ENCODE peak calls at places on chromosomes 7 and 10, in five cellular contexts. S, K, B, U and X are unnamed samples.

GRCh38 chr7:151131622-151132293 is 35.7 kb downstream of the GBX1 start:
- DNase-seq in B (no peak), S (no peak), K (no peak), U (no peak), X (no peak)

GRCh38 chr10:47255033-47255813 is 44.8 kb upstream of the GDF10 start:
- DNase-seq in S (peak; percentile 14), U (no peak), K (no peak), B (no peak), X (no peak)

GRCh38 chr7:33748793-33749192 is 156.5 kb upstream of the BMPER start:
- DNase-seq in U (no peak), K (no peak), S (no peak), B (no peak), X (no peak)

GRCh38 chr7:2210551-2211258 is 22.0 kb downstream of the MAD1L1 start:
- DNase-seq in U (no peak), K (no peak), S (no peak), B (no peak), X (no peak)

GRCh38 chr10:6064119-6064518 is 2.0 kb upstream of the IL2RA start:
- DNase-seq in B (no peak), K (no peak), U (no peak), S (no peak), X (no peak)

GRCh38 chr10:31347705-31348104 is 28.7 kb downstream of the ZEB1 start:
- DNase-seq in U (no peak), K (no peak), B (no peak), S (no peak), X (no peak)

GRCh38 chr10:130046591-130046990 is 64.0 kb downstream of the C10orf143 start:
- DNase-seq in B (no peak), S (no peak), U (no peak), K (no peak), X (no peak)

GRCh38 chr7:75054744-75055527 is 18.7 kb downstream of the RCC1L start:
- DNase-seq in S (no peak), U (peak; percentile 92), K (peak; percentile 95), B (no peak), X (no peak)

GRCh38 chr10:123007558-123008378 is 827 bp downstream of the IKZF5 start:
- DNase-seq in S (peak; percentile 32), K (peak; percentile 62), B (peak; percentile 18), U (peak; percentile 79), X (peak; percentile 79)

GRCh38 chr7:112199035-112199655 is 7.1 kb downstream of the DOCK4 start:
- DNase-seq in S (no peak), K (peak; percentile 54), U (no peak), B (no peak), X (no peak)

GRCh38 chr7:111835066-111835465 is 272.8 kb upstream of the IMMP2L start:
- DNase-seq in U (no peak), S (no peak), K (peak; percentile 89), B (no peak), X (peak; percentile 21)

GRCh38 chr7:64308019-64308275 is 5.8 kb upstream of the ZNF736 start:
- DNase-seq in U (no peak), S (no peak), K (no peak), B (no peak), X (no peak)

GRCh38 chr7:16015981-16016380 is 329.5 kb upstream of the MEOX2 start:
- DNase-seq in K (peak; percentile 28), U (no peak), S (no peak), B (no peak), X (no peak)

GRCh38 chr7:69403169-69403568 is 195.1 kb upstream of the AUTS2 start:
- DNase-seq in K (no peak), B (no peak), S (peak; percentile 33), U (no peak), X (peak; percentile 76)

GRCh38 chr7:85928500-85928899 is 715.2 kb upstream of the GRM3 start:
- DNase-seq in U (no peak), S (no peak), K (no peak), B (no peak), X (peak; percentile 8)

GRCh38 chr7:77811895-77812685 is 13.5 kb downstream of the PHTF2 start:
- DNase-seq in U (peak; percentile 86), B (no peak), S (no peak), K (peak; percentile 93), X (peak; percentile 68)

GRCh38 chr10:102511562-102512274 is 7.9 kb downstream of the SUFU start:
- DNase-seq in U (no peak), K (no peak), B (no peak), S (no peak), X (no peak)

GRCh38 chr10:19683965-19684364 is 132.3 kb upstream of the PLXDC2 start:
- DNase-seq in K (peak; percentile 59), U (no peak), S (no peak), B (no peak), X (no peak)

GRCh38 chr10:28181478-28182096 is 121.3 kb downstream of the MPP7 start:
- DNase-seq in U (peak; percentile 6), K (peak; percentile 51), S (no peak), B (no peak), X (no peak)

GRCh38 chr10:97796651-97797050 is 24.9 kb upstream of the SFRP5 start:
- DNase-seq in B (no peak), S (no peak), K (no peak), U (no peak), X (no peak)

GRCh38 chr7:2116903-2117680 is 115.7 kb downstream of the MAD1L1 start:
- DNase-seq in U (no peak), K (peak; percentile 34), S (no peak), B (no peak), X (no peak)

GRCh38 chr7:44383566-44383965 is 58.2 kb upstream of the CAMK2B start:
- DNase-seq in K (peak; percentile 81), B (no peak), U (peak; percentile 88), S (peak; percentile 14), X (no peak)

GRCh38 chr10:20877986-20878979 is 18.8 kb downstream of the NEBL start:
- DNase-seq in K (no peak), B (no peak), S (no peak), U (peak; percentile 23), X (no peak)

GRCh38 chr10:91162495-91163268 is 57.8 kb upstream of the PCGF5 start:
- DNase-seq in S (peak; percentile 33), K (peak; percentile 40), B (no peak), U (peak; percentile 54), X (no peak)

GRCh38 chr10:71082930-71083329 is 129.4 kb upstream of the UNC5B start:
- DNase-seq in B (no peak), S (no peak), K (no peak), U (no peak), X (no peak)

GRCh38 chr10:59856104-59856503 is 50.3 kb downstream of the CCDC6 start:
- DNase-seq in K (no peak), B (no peak), U (no peak), S (no peak), X (no peak)

GRCh38 chr7:158702944-158703343 is 1.7 kb downstream of the NCAPG2 start:
- DNase-seq in K (no peak), B (no peak), S (no peak), U (no peak), X (no peak)

GRCh38 chr7:155324012-155324917 is 26.6 kb downstream of the INSIG1 start:
- DNase-seq in K (no peak), U (no peak), S (no peak), B (no peak), X (no peak)

GRCh38 chr7:105268056-105268455 is 120.7 kb downstream of the SRPK2 start:
- DNase-seq in S (no peak), U (peak; percentile 77), B (no peak), K (peak; percentile 87), X (no peak)

GRCh38 chr10:119025776-119026175 is 3.7 kb upstream of the NANOS1 start:
- DNase-seq in B (no peak), S (no peak), K (no peak), U (no peak), X (no peak)

GRCh38 chr7:137771679-137772078 is 75.1 kb downstream of the DGKI start:
- DNase-seq in B (no peak), U (peak; percentile 15), S (no peak), K (peak; percentile 87), X (no peak)

DNA sequence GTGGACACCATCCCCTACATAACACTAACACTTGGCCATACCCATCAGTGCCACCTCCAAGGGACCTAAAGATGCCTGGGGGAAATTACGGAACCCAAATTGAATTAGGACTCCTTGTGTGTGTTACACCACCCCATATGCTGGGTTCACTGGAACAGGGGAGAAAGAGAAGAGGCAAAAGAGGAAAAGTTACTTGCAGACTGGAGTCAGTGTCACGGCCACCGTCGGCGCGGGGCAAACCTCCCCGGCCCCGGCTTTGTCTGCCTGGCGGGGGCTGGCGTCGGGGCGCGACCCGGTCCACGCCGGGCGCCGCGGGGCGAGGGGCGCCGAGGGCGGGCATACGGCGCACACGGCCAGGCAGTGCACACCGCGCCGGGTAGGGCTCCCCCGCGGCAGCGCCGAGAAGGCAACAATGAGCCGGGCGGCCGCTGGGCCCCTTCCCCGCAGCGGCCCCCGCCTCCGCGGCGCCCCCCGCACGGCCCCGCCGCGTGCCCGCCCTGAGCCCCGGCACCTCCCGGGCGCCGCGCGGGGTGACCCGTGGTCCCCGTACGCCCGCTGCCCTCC is 171.1 kb downstream of the FAM107B start:
- DNase-seq in K (no peak), U (peak; percentile 37), B (no peak), S (peak; percentile 27), X (no peak)
- H3K23ac ChIP-seq in K (peak overlapping the region; percentile 74), U (peak overlapping the region; percentile 70), B (peak overlapping the region; percentile 3), S (no peak overlapping the region), X (no peak overlapping the region)

DNA sequence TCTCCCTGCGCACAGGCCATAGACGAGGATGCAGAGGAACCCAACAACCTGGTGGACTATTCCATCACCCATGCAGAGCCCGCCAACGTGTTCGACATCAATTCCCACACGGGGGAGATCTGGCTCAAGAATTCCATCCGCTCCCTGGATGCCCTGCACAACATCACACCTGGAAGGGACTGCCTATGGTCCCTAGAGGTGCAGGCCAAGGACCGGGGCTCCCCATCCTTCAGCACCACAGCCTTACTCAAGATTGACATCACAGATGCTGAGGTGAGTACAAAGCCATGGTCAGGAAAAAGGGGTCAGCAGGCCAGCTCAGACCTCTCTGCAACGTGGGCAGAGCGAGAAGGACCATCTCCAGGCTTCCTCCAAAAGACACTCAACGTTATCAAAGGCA is 12.3 kb downstream of the LRIT2 start:
- DNase-seq in S (no peak), K (no peak), B (no peak), U (no peak), X (no peak)
- H3K23ac ChIP-seq in S (no peak overlapping the region), K (no peak overlapping the region), B (peak overlapping the region; percentile 10), U (no peak overlapping the region), X (no peak overlapping the region)

DNA sequence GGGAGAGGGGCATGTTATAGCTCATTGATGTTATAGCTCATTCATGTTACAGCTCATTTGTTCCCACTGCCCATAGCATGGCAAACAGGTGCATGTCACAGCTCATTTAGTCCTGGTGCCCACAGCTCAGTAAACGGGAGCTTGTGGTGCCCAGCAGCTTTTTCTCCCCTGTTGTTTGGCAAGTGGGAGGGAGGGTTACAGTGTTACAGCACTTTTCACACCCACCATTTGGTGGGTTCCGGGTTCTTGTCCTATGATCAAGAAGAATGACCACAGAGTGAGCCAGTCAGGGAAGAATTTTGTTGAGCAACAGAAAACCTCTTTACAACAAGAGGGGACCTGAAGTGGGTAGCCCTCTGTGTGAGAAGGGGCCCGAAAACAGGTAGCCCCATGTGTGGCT is 162.8 kb upstream of the CSTF2T start:
- DNase-seq in B (no peak), K (no peak), U (no peak), S (no peak), X (no peak)
- H3K23ac ChIP-seq in B (no peak overlapping the region), K (no peak overlapping the region), U (no peak overlapping the region), S (no peak overlapping the region), X (no peak overlapping the region)

GRCh38 chr7:107105591-107106245 is 61.2 kb downstream of the PRKAR2B start:
- DNase-seq in S (no peak), K (no peak), B (no peak), U (peak; percentile 32), X (peak; percentile 65)
- H3K23ac ChIP-seq in S (no peak overlapping the region), K (no peak overlapping the region), B (peak overlapping the region; percentile 9), U (no peak overlapping the region), X (no peak overlapping the region)

GRCh38 chr10:7288060-7288690 is 122.7 kb downstream of the SFMBT2 start:
- DNase-seq in K (no peak), U (no peak), S (no peak), B (no peak), X (no peak)
- H3K23ac ChIP-seq in K (no peak overlapping the region), U (no peak overlapping the region), S (no peak overlapping the region), B (no peak overlapping the region), X (no peak overlapping the region)